ENCODE peak calls at places on chromosome 4, in ten cellular contexts. One of them, this sample, is unnamed.

GRCh38 chr4:184979461-184980124 is 38.7 kb upstream of the HELT start:
- DNase-seq in GM10248: no peak
- DNase-seq in NCI-H187 treated with DMSO at 0.1 percent for 48 hours: no peak
- DNase-seq in GM18507: no peak
- DNase-seq in endothelial cell of umbilical vein: no peak
- DNase-seq in thoracic aorta: no peak
- DNase-seq in naive thymus-derived CD8-positive, alpha-beta T cell: no peak
- DNase-seq in MG63: no peak
- DNase-seq in hippocampal formation: no peak
- DNase-seq in RWPE2: no peak
- DNase-seq in this sample: no peak

GRCh38 chr4:176387571-176387970 is 67.8 kb downstream of the SPCS3 start:
- DNase-seq in endothelial cell of umbilical vein: no peak
- DNase-seq in GM10248: no peak
- DNase-seq in hippocampal formation: no peak
- DNase-seq in naive thymus-derived CD8-positive, alpha-beta T cell: no peak
- DNase-seq in RWPE2: no peak
- DNase-seq in NCI-H187 treated with DMSO at 0.1 percent for 48 hours: no peak
- DNase-seq in MG63: no peak
- DNase-seq in GM18507: no peak
- DNase-seq in thoracic aorta: no peak
- DNase-seq in this sample: no peak

GRCh38 chr4:185318679-185319078 is 77.0 kb downstream of the LRP2BP start:
- DNase-seq in MG63: no peak
- DNase-seq in hippocampal formation: no peak
- DNase-seq in naive thymus-derived CD8-positive, alpha-beta T cell: no peak
- DNase-seq in thoracic aorta: no peak
- DNase-seq in RWPE2: no peak
- DNase-seq in GM10248: no peak
- DNase-seq in NCI-H187 treated with DMSO at 0.1 percent for 48 hours: no peak
- DNase-seq in GM18507: no peak
- DNase-seq in endothelial cell of umbilical vein: peak; percentile 62
- DNase-seq in this sample: no peak

GRCh38 chr4:138832563-138832962 is 183.0 kb upstream of the NOCT start:
- DNase-seq in naive thymus-derived CD8-positive, alpha-beta T cell: no peak
- DNase-seq in RWPE2: no peak
- DNase-seq in thoracic aorta: no peak
- DNase-seq in endothelial cell of umbilical vein: no peak
- DNase-seq in MG63: no peak
- DNase-seq in NCI-H187 treated with DMSO at 0.1 percent for 48 hours: no peak
- DNase-seq in GM18507: no peak
- DNase-seq in GM10248: no peak
- DNase-seq in hippocampal formation: no peak
- DNase-seq in this sample: no peak

GRCh38 chr4:1466034-1466960 is 60.1 kb upstream of the NKX1-1 start:
- DNase-seq in naive thymus-derived CD8-positive, alpha-beta T cell: no peak
- DNase-seq in hippocampal formation: no peak
- DNase-seq in RWPE2: peak; percentile 56
- DNase-seq in GM10248: no peak
- DNase-seq in endothelial cell of umbilical vein: no peak
- DNase-seq in thoracic aorta: no peak
- DNase-seq in MG63: no peak
- DNase-seq in NCI-H187 treated with DMSO at 0.1 percent for 48 hours: no peak
- DNase-seq in GM18507: no peak
- DNase-seq in this sample: no peak

GRCh38 chr4:13483142-13484044 is 747 bp downstream of the RAB28 start:
- DNase-seq in endothelial cell of umbilical vein: peak; percentile 77
- DNase-seq in hippocampal formation: peak; percentile 7
- DNase-seq in naive thymus-derived CD8-positive, alpha-beta T cell: peak; percentile 28
- DNase-seq in GM10248: peak; percentile 18
- DNase-seq in GM18507: no peak
- DNase-seq in MG63: peak; percentile 54
- DNase-seq in thoracic aorta: peak; percentile 24
- DNase-seq in NCI-H187 treated with DMSO at 0.1 percent for 48 hours: peak; percentile 30
- DNase-seq in RWPE2: no peak
- DNase-seq in this sample: peak; percentile 5

GRCh38 chr4:156829194-156829593 is 142.4 kb downstream of the PDGFC start:
- DNase-seq in GM18507: no peak
- DNase-seq in GM10248: no peak
- DNase-seq in MG63: peak; percentile 63
- DNase-seq in naive thymus-derived CD8-positive, alpha-beta T cell: no peak
- DNase-seq in hippocampal formation: no peak
- DNase-seq in RWPE2: no peak
- DNase-seq in NCI-H187 treated with DMSO at 0.1 percent for 48 hours: no peak
- DNase-seq in thoracic aorta: no peak
- DNase-seq in endothelial cell of umbilical vein: peak; percentile 40
- DNase-seq in this sample: no peak

GRCh38 chr4:180950377-180950776 is 1292.8 kb upstream of the TENM3 start:
- DNase-seq in naive thymus-derived CD8-positive, alpha-beta T cell: no peak
- DNase-seq in endothelial cell of umbilical vein: no peak
- DNase-seq in thoracic aorta: no peak
- DNase-seq in hippocampal formation: no peak
- DNase-seq in NCI-H187 treated with DMSO at 0.1 percent for 48 hours: no peak
- DNase-seq in RWPE2: no peak
- DNase-seq in MG63: no peak
- DNase-seq in GM18507: no peak
- DNase-seq in GM10248: no peak
- DNase-seq in this sample: no peak

GRCh38 chr4:183200453-183200852 is 101.4 kb downstream of the WWC2 start:
- DNase-seq in MG63: peak; percentile 90
- DNase-seq in endothelial cell of umbilical vein: peak; percentile 93
- DNase-seq in naive thymus-derived CD8-positive, alpha-beta T cell: no peak
- DNase-seq in GM10248: no peak
- DNase-seq in thoracic aorta: no peak
- DNase-seq in RWPE2: no peak
- DNase-seq in NCI-H187 treated with DMSO at 0.1 percent for 48 hours: no peak
- DNase-seq in hippocampal formation: no peak
- DNase-seq in GM18507: no peak
- DNase-seq in this sample: no peak